ENCODE peak calls at places on chromosomes 11 and 22, in ten cellular contexts. M, Q, V, U, C, R, O, H, I and G are unnamed samples.

GRCh38 chr22:36881504-36882245 is 20.9 kb downstream of the NCF4 start:
- DNase-seq in O (no peak), R (no peak), Q (no peak), C (no peak), U (peak), M (no peak), V (peak), I (no peak), H (no peak), G (no peak)

GRCh38 chr11:125968363-125968762 is 22.5 kb downstream of the VSIG10L2 start:
- DNase-seq in Q (no peak), H (no peak), V (peak), R (no peak), U (no peak), C (no peak), O (no peak), M (no peak), I (no peak), G (peak)

GRCh38 chr11:66891849-66892660 is 35.2 kb downstream of the LRFN4 start:
- DNase-seq in Q (peak), R (peak), O (no peak), C (peak), I (peak), V (peak), H (no peak), M (no peak), U (peak), G (peak)

GRCh38 chr11:130295657-130296056 is 19.1 kb downstream of the ZBTB44 start:
- DNase-seq in I (no peak), R (no peak), U (no peak), C (no peak), O (no peak), V (no peak), H (no peak), Q (no peak), M (no peak), G (no peak)

GRCh38 chr11:80727315-80727714 is 1286.5 kb upstream of the TENM4 start:
- DNase-seq in V (peak), H (no peak), O (no peak), C (peak), Q (peak), U (peak), M (no peak), R (no peak), I (no peak), G (peak)

GRCh38 chr11:57203359-57203758 is 21.6 kb downstream of the LRRC55 start:
- DNase-seq in O (no peak), I (no peak), C (no peak), M (no peak), H (no peak), R (peak), Q (no peak), U (peak), V (no peak), G (no peak)

GRCh38 chr22:40436460-40437431 is 66.4 kb downstream of the SGSM3 start:
- DNase-seq in I (peak), H (no peak), U (peak), R (no peak), O (peak), Q (peak), V (peak), C (peak), M (no peak), G (peak)

GRCh38 chr11:46640034-46640788 is 22.9 kb downstream of the ATG13 start:
- DNase-seq in M (no peak), R (no peak), C (no peak), H (no peak), U (no peak), O (no peak), V (no peak), I (no peak), Q (no peak), G (no peak)

GRCh38 chr11:38593649-38594048 is 1995.6 kb upstream of the RAG2 start:
- DNase-seq in H (no peak), V (no peak), I (peak), R (no peak), C (peak), U (peak), M (no peak), Q (peak), O (no peak), G (peak)

GRCh38 chr22:40982482-40983385 is 31.6 kb downstream of the RBX1 start:
- DNase-seq in Q (no peak), C (no peak), R (no peak), V (no peak), H (no peak), I (no peak), U (no peak), M (no peak), O (no peak), G (no peak)

GRCh38 chr11:119856681-119857485 is 127.9 kb upstream of the NECTIN1 start:
- DNase-seq in V (no peak), M (no peak), I (no peak), C (no peak), R (no peak), O (no peak), H (no peak), Q (no peak), U (no peak), G (no peak)

GRCh38 chr11:206516-207212 is 535 bp downstream of the BET1L start:
- DNase-seq in M (peak), U (no peak), V (peak), R (no peak), Q (peak), H (peak), I (no peak), O (peak), C (no peak), G (no peak)

GRCh38 chr11:129950319-129951034 is 52.2 kb downstream of the PRDM10 start:
- DNase-seq in O (peak), U (peak), I (no peak), V (peak), H (no peak), M (no peak), R (peak), C (no peak), Q (peak), G (no peak)

GRCh38 chr11:126186031-126186698 is 25.3 kb downstream of the RPUSD4 start:
- DNase-seq in M (no peak), R (no peak), Q (no peak), I (no peak), U (no peak), O (peak), C (no peak), H (no peak), V (no peak), G (no peak)

GRCh38 chr11:117931331-117931950 is 2.2 kb upstream of the TMPRSS13 start:
- DNase-seq in C (no peak), H (no peak), M (no peak), R (no peak), O (no peak), I (no peak), Q (no peak), U (no peak), V (no peak), G (no peak)

GRCh38 chr11:57460017-57460755 is at the start of gene RTN4RL2:
- DNase-seq in Q (peak), O (no peak), I (no peak), U (peak), H (no peak), C (peak), M (peak), V (peak), R (peak), G (peak)

GRCh38 chr11:85170184-85170583 is 457.0 kb downstream of the DLG2 start:
- DNase-seq in H (no peak), U (no peak), R (no peak), C (peak), Q (peak), V (no peak), M (no peak), O (no peak), I (no peak), G (peak)

GRCh38 chr11:16981651-16982194 is 32.5 kb downstream of the PLEKHA7 start:
- DNase-seq in Q (peak), H (no peak), M (no peak), V (no peak), I (no peak), O (no peak), C (no peak), R (no peak), U (peak), G (no peak)

GRCh38 chr11:127117231-127117671 is 116.7 kb upstream of the KIRREL3 start:
- DNase-seq in V (no peak), Q (no peak), H (no peak), U (no peak), I (no peak), M (no peak), C (no peak), R (no peak), O (no peak), G (no peak)

GRCh38 chr11:123020968-123021367 is 39.3 kb upstream of the BSX start:
- DNase-seq in M (peak), R (no peak), H (no peak), Q (peak), O (no peak), I (no peak), U (peak), V (peak), C (peak), G (peak)

GRCh38 chr11:16293204-16293681 is 63.1 kb downstream of the SOX6 start:
- DNase-seq in I (no peak), M (no peak), R (no peak), U (peak), O (no peak), C (no peak), V (no peak), Q (no peak), H (no peak), G (no peak)

GRCh38 chr22:20315337-20316216 is 4.3 kb downstream of the DGCR6L start:
- DNase-seq in M (no peak), U (no peak), C (no peak), H (peak), I (no peak), O (peak), R (no peak), V (no peak), Q (no peak), G (no peak)

GRCh38 chr11:48006301-48006992 is 26.1 kb downstream of the PTPRJ start:
- DNase-seq in V (no peak), R (no peak), U (peak), C (peak), Q (peak), O (no peak), H (no peak), I (no peak), M (no peak), G (peak)

GRCh38 chr11:66868726-66869291 is 11.9 kb downstream of the LRFN4 start:
- DNase-seq in M (peak), U (no peak), Q (no peak), O (no peak), C (peak), H (no peak), I (no peak), V (peak), R (no peak), G (peak)

GRCh38 chr11:117315285-117316196 is 515 bp downstream of the BACE1 start:
- DNase-seq in O (peak), H (no peak), U (no peak), Q (no peak), V (no peak), M (no peak), I (no peak), C (no peak), R (no peak), G (no peak)

GRCh38 chr11:17855531-17856290 is 121.1 kb downstream of the KCNC1 start:
- DNase-seq in V (peak), M (no peak), R (no peak), Q (no peak), C (no peak), H (no peak), I (no peak), U (no peak), O (no peak), G (no peak)

DNA sequence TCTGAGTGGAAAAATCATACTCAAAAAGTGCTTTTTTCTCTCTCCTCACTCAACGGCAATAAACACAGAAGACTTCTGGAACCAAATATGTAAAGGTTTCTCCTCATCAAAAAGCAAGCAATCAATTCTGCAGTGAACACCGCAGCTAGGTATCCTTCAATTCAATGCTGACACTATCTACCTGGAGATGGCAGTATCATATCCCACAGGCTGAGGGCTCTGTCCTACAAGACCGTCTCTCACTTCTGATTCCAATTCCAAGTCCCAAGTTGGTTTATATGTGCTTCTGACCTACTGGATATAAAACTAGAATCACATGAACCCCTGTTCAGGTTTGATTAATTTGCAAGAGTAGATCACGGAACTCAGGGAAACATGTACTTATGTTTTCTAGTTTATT is 59.7 kb upstream of the LUZP2 start:
- DNase-seq in Q (no peak), O (no peak), I (no peak), M (no peak), C (peak), R (no peak), V (no peak), U (no peak), H (no peak), G (peak)
- TF ChIP-seq CTCF in Q (no peak), O (no peak), I (no peak), M (no peak), C (peak), R (no peak), V (no peak), U (no peak), H (no peak), G (no peak)

GRCh38 chr22:37953437-37954179 is at the start of the genes C22orf23 and POLR2F:
- DNase-seq in M (peak), O (peak), H (peak), R (peak), Q (peak), I (peak), U (peak), V (peak), C (peak), G (peak)
- TF ChIP-seq CTCF in M (no peak), O (no peak), H (no peak), R (no peak), Q (no peak), I (no peak), U (no peak), V (no peak), C (no peak), G (no peak)

DNA sequence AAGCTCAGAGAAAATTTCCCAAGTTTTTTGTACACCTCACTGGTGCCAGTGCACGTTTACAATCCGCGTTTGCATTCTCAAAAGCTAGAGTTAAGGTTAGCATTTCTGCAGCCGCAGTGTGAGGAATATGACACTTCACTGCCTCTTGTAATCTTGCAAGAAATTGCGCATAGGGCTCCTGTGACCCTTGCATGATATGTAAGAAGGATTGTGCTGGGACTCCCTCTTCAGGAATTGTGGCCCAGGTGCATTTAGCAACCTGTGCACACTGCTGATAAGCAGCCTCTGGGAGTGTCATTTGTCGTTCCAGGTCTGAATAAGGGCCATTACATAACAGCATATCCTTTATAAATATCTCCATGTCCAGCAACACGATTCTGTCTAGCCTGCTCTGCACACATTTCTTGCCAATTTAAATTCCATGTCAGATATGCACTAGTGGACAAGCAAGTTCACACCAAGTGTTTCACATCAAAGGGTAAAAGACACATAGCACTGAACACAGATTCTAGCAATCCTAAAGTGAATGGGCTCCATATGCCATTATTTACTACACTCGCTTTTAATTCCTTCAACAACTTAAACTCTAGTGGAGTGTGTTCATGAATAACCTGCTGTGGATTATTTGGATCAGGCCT is 69.2 kb upstream of the INCENP start:
- DNase-seq in M (no peak), U (peak), V (peak), I (peak), C (peak), R (peak), O (no peak), Q (peak), H (no peak), G (peak)
- TF ChIP-seq CTCF in M (peak), U (peak), V (peak), I (peak), C (peak), R (peak), O (no peak), Q (peak), H (no peak), G (peak)

GRCh38 chr11:115561116-115561515 is 56.9 kb upstream of the CADM1 start:
- DNase-seq in Q (no peak), U (no peak), H (no peak), C (no peak), R (no peak), I (no peak), O (no peak), M (no peak), V (no peak), G (no peak)

GRCh38 chr11:115564851-115565250 is 60.6 kb upstream of the CADM1 start:
- DNase-seq in H (no peak), I (no peak), Q (no peak), C (no peak), U (no peak), R (no peak), M (no peak), V (no peak), O (no peak), G (no peak)

DNA sequence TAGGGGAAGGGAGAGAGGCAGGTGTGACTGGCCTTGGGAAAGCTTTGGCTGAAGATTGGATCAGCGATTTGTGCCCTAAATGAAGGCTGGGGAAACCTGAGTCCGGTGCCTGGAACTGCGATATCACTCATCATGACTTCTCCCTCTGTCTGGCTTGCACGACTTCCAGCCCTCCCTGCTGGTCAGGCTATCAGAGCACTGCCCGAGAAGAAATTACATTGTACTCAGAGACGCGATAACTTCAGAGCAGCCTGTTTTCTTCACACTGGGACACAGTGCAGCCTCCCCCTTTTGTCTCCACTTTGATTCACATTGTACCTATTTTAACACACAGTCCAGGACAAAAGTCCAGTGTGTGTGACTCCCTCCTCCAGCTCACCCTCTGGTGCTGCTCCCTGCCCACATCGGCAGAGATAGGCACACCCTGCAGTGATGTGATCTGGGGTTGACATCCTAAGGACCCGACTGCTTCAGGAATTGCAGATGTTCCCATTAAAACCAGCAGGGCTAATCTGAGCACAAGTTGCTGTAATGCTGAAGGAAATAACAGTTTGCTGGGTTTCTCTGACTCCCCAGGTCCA is 62.1 kb upstream of the CADM1 start:
- DNase-seq in H (no peak), U (no peak), O (no peak), M (no peak), C (no peak), I (no peak), Q (no peak), R (no peak), V (no peak), G (no peak)
- TF ChIP-seq CTCF in H (no peak), U (no peak), O (no peak), M (no peak), C (no peak), I (no peak), Q (no peak), R (no peak), V (no peak), G (no peak)

GRCh38 chr11:69108559-69108958 is 47.2 kb upstream of the SMIM38 start:
- DNase-seq in H (no peak), I (no peak), U (no peak), M (no peak), Q (no peak), V (no peak), O (no peak), R (no peak), C (no peak), G (no peak)

GRCh38 chr11:69108030-69108429 is 47.7 kb upstream of the SMIM38 start:
- DNase-seq in H (no peak), M (no peak), C (no peak), O (no peak), R (no peak), I (no peak), U (no peak), V (no peak), Q (no peak), G (no peak)

GRCh38 chr11:69110451-69110850 is 45.3 kb upstream of the SMIM38 start:
- DNase-seq in U (no peak), C (no peak), O (no peak), M (no peak), H (no peak), V (no peak), I (no peak), R (no peak), Q (no peak), G (no peak)

GRCh38 chr11:69107413-69107812 is 48.3 kb upstream of the SMIM38 start:
- DNase-seq in C (no peak), R (no peak), I (no peak), Q (no peak), U (no peak), V (no peak), O (no peak), H (no peak), M (no peak), G (no peak)

GRCh38 chr11:69109101-69109500 is 46.6 kb upstream of the SMIM38 start:
- DNase-seq in Q (no peak), M (no peak), V (no peak), I (no peak), C (no peak), O (no peak), U (no peak), R (no peak), H (no peak), G (no peak)
- TF ChIP-seq CTCF in Q (no peak), M (no peak), V (no peak), I (no peak), C (no peak), O (no peak), U (no peak), R (no peak), H (no peak), G (no peak)

GRCh38 chr11:64868904-64869570 is 9.4 kb downstream of the EHD1 start:
- DNase-seq in H (no peak), V (no peak), U (peak), C (peak), O (peak), I (no peak), R (no peak), M (no peak), Q (peak), G (peak)

GRCh38 chr11:64867748-64868462 is 10.5 kb downstream of the EHD1 start:
- DNase-seq in H (no peak), M (no peak), O (no peak), V (no peak), R (no peak), I (no peak), C (peak), U (no peak), Q (peak), G (no peak)

GRCh38 chr11:64870176-64870892 is 8.1 kb downstream of the EHD1 start:
- DNase-seq in I (no peak), H (peak), Q (peak), V (peak), M (no peak), C (peak), O (no peak), R (peak), U (peak), G (no peak)

GRCh38 chr11:64870893-64871849 is 7.2 kb downstream of the EHD1 start:
- DNase-seq in Q (no peak), V (no peak), R (no peak), I (no peak), H (no peak), U (no peak), C (no peak), O (no peak), M (no peak), G (no peak)

DNA sequence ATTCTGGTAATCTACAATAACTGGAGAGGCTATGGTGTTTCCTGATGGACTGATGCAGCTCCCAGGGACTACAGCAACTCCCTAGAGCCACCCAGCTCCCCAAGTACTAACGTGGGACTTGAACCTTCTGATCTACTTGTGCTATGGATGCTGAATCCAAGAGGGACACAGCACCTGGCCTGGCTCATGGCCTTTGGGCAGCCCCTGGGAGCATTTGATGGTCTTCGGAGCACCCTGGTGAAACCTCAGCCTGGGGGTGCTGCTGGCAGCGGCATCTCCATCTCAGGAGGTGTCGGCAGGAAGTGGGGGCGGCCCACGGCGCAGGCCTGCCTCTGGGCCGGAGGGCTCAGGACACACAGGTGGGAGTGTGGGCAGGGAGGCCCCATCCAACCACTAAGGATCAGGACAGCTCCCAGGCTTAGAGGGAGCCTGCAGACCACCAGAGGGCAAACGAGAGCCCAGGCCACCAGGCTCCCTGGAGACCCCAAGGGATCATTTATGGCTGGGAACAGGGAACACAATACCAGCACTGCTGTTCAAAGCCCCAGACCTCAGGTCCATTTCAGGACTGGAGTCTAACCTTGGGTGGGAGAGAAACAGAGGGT is 8.7 kb downstream of the EHD1 start:
- DNase-seq in Q (no peak), I (no peak), H (no peak), R (no peak), O (no peak), U (no peak), M (no peak), V (no peak), C (no peak), G (no peak)
- TF ChIP-seq CTCF in Q (peak), I (peak), H (no peak), R (peak), O (no peak), U (peak), M (peak), V (peak), C (no peak), G (no peak)